ENCODE peak calls at places on chromosomes 11 and 22, in eight cellular contexts. K, S, A, V, Z, I, J and E are unnamed samples.

GRCh38 chr11:69449320-69450063 is 32.0 kb upstream of the LINC01488 start:
- DNase-seq in K (peak), S (no peak), A (no peak), V (no peak), Z (peak), I (peak), J (peak), E (peak)

GRCh38 chr22:32411388-32411787 is 659 bp downstream of the RTCB start:
- DNase-seq in K (no peak), S (peak), A (no peak), V (no peak), Z (peak), I (peak), J (no peak), E (no peak)

GRCh38 chr11:34620202-34620601 is 691 bp upstream of the EHF start:
- DNase-seq in K (no peak), S (no peak), A (no peak), V (no peak), Z (no peak), I (no peak), J (no peak), E (no peak)

GRCh38 chr11:47147250-47147649 is 29.4 kb downstream of the ARFGAP2 start:
- DNase-seq in K (no peak), S (no peak), A (no peak), V (no peak), Z (no peak), I (no peak), J (no peak), E (no peak)

GRCh38 chr11:75815345-75815983 is 454 bp downstream of the UVRAG start:
- DNase-seq in K (peak), S (peak), A (peak), V (no peak), Z (peak), I (no peak), J (peak), E (no peak)

GRCh38 chr11:91163619-91164451 is 941.0 kb upstream of the CHORDC1 start:
- DNase-seq in K (peak), S (no peak), A (peak), V (no peak), Z (peak), I (peak), J (no peak), E (no peak)

GRCh38 chr11:44502506-44502905 is 63.0 kb upstream of the CD82 start:
- DNase-seq in K (no peak), S (no peak), A (no peak), V (no peak), Z (no peak), I (no peak), J (no peak), E (no peak)

GRCh38 chr11:83819936-83820549 is 533.9 kb upstream of the CCDC90B start:
- DNase-seq in K (no peak), S (no peak), A (peak), V (peak), Z (peak), I (peak), J (no peak), E (no peak)

GRCh38 chr11:45092901-45093760 is 53.3 kb upstream of the PRDM11 start:
- DNase-seq in K (peak), S (no peak), A (no peak), V (no peak), Z (peak), I (no peak), J (peak), E (no peak)

GRCh38 chr11:44766112-44766971 is 39.6 kb downstream of the TSPAN18 start:
- DNase-seq in K (peak), S (peak), A (no peak), V (peak), Z (peak), I (peak), J (no peak), E (peak)

GRCh38 chr11:20599424-20600346 is at the start of gene SLC6A5:
- DNase-seq in K (peak), S (peak), A (peak), V (no peak), Z (peak), I (no peak), J (no peak), E (no peak)

GRCh38 chr11:108571001-108571400 is 22.6 kb downstream of the EXPH5 start:
- DNase-seq in K (no peak), S (no peak), A (no peak), V (no peak), Z (no peak), I (no peak), J (no peak), E (no peak)

GRCh38 chr22:47145883-47146282 is 383.4 kb downstream of the TBC1D22A start:
- DNase-seq in K (no peak), S (no peak), A (no peak), V (no peak), Z (no peak), I (peak), J (no peak), E (no peak)

GRCh38 chr22:37431366-37431765 is 4.1 kb upstream of the ELFN2 start:
- DNase-seq in K (no peak), S (no peak), A (no peak), V (no peak), Z (peak), I (no peak), J (no peak), E (no peak)

GRCh38 chr11:77125695-77126094 is 2.4 kb upstream of the MYO7A start:
- DNase-seq in K (no peak), S (no peak), A (no peak), V (no peak), Z (no peak), I (no peak), J (no peak), E (no peak)

GRCh38 chr11:111905391-111905790 is 6.2 kb downstream of the CRYAB start:
- DNase-seq in K (no peak), S (no peak), A (no peak), V (no peak), Z (no peak), I (no peak), J (no peak), E (no peak)

GRCh38 chr11:110467556-110467955 is 37.8 kb downstream of the FDX1 start:
- DNase-seq in K (no peak), S (peak), A (no peak), V (no peak), Z (no peak), I (no peak), J (no peak), E (no peak)

GRCh38 chr22:45948081-45948648 is 28.8 kb downstream of the WNT7B start:
- DNase-seq in K (no peak), S (no peak), A (no peak), V (no peak), Z (no peak), I (peak), J (peak), E (no peak)

GRCh38 chr11:771617-772204 is 5.6 kb downstream of the GATD1 start:
- DNase-seq in K (no peak), S (no peak), A (no peak), V (no peak), Z (no peak), I (no peak), J (no peak), E (peak)

GRCh38 chr22:45192701-45193187 is 29.0 kb downstream of the NUP50 start:
- DNase-seq in K (peak), S (peak), A (peak), V (no peak), Z (no peak), I (no peak), J (peak), E (no peak)

GRCh38 chr11:65897020-65897471 is 3.1 kb downstream of the FOSL1 start:
- DNase-seq in K (no peak), S (no peak), A (no peak), V (no peak), Z (peak), I (no peak), J (no peak), E (no peak)

GRCh38 chr22:39721456-39722325 is 151.1 kb downstream of the CACNA1I start:
- DNase-seq in K (no peak), S (peak), A (no peak), V (no peak), Z (no peak), I (peak), J (peak), E (peak)

GRCh38 chr22:38609371-38609770 is 39.4 kb upstream of the DMC1 start:
- DNase-seq in K (no peak), S (no peak), A (no peak), V (no peak), Z (no peak), I (no peak), J (no peak), E (no peak)

GRCh38 chr22:31210830-31211503 is 1.1 kb upstream of the LIMK2 start:
- DNase-seq in K (peak), S (no peak), A (no peak), V (no peak), Z (peak), I (no peak), J (no peak), E (no peak)